ENCODE peak calls at places on chromosomes 11 and 22, in seven cellular contexts. One of them, this sample, is unnamed.

GRCh38 chr11:17384002-17384511 is 4.4 kb downstream of the KCNJ11 start:
- DNase-seq in NCI-H187: peak; percentile 51
- DNase-seq in activated CD4-positive, alpha-beta T cell treated with anti-CD3 and anti-CD28 coated beads for 1 hour: peak; percentile 66
- DNase-seq in hepatocyte: peak; percentile 90
- DNase-seq in endothelial cell: peak; percentile 86
- DNase-seq in H54: no peak
- DNase-seq in left kidney: peak; percentile 96
- DNase-seq in this sample: peak; percentile 48

GRCh38 chr11:118998388-118998717 is 415 bp downstream of the CENATAC start:
- DNase-seq in endothelial cell: no peak
- DNase-seq in hepatocyte: no peak
- DNase-seq in left kidney: no peak
- DNase-seq in activated CD4-positive, alpha-beta T cell treated with anti-CD3 and anti-CD28 coated beads for 1 hour: no peak
- DNase-seq in NCI-H187: no peak
- DNase-seq in H54: no peak
- DNase-seq in this sample: no peak

GRCh38 chr11:105153392-105153791 is 13.8 kb upstream of the CARD18 start:
- DNase-seq in activated CD4-positive, alpha-beta T cell treated with anti-CD3 and anti-CD28 coated beads for 1 hour: no peak
- DNase-seq in endothelial cell: no peak
- DNase-seq in left kidney: no peak
- DNase-seq in hepatocyte: no peak
- DNase-seq in H54: no peak
- DNase-seq in NCI-H187: no peak
- DNase-seq in this sample: no peak

GRCh38 chr11:93743316-93743715 is 1.8 kb downstream of the C11orf54 start:
- DNase-seq in hepatocyte: no peak
- DNase-seq in activated CD4-positive, alpha-beta T cell treated with anti-CD3 and anti-CD28 coated beads for 1 hour: no peak
- DNase-seq in NCI-H187: no peak
- DNase-seq in H54: no peak
- DNase-seq in endothelial cell: no peak
- DNase-seq in left kidney: no peak
- DNase-seq in this sample: no peak

GRCh38 chr11:61103851-61104423 is 1.6 kb downstream of the CD5 start:
- DNase-seq in activated CD4-positive, alpha-beta T cell treated with anti-CD3 and anti-CD28 coated beads for 1 hour: no peak
- DNase-seq in NCI-H187: no peak
- DNase-seq in hepatocyte: no peak
- DNase-seq in endothelial cell: no peak
- DNase-seq in left kidney: no peak
- DNase-seq in H54: no peak
- DNase-seq in this sample: no peak

GRCh38 chr11:118274184-118274583 is 10.1 kb upstream of the MPZL2 start:
- DNase-seq in NCI-H187: no peak
- DNase-seq in activated CD4-positive, alpha-beta T cell treated with anti-CD3 and anti-CD28 coated beads for 1 hour: no peak
- DNase-seq in H54: no peak
- DNase-seq in endothelial cell: no peak
- DNase-seq in hepatocyte: no peak
- DNase-seq in left kidney: no peak
- DNase-seq in this sample: peak; percentile 3

GRCh38 chr11:109378049-109378448 is 43.9 kb upstream of the C11orf87 start:
- DNase-seq in hepatocyte: no peak
- DNase-seq in H54: no peak
- DNase-seq in NCI-H187: no peak
- DNase-seq in endothelial cell: no peak
- DNase-seq in left kidney: peak; percentile 21
- DNase-seq in activated CD4-positive, alpha-beta T cell treated with anti-CD3 and anti-CD28 coated beads for 1 hour: no peak
- DNase-seq in this sample: no peak

GRCh38 chr11:13225058-13226001 is 52.3 kb upstream of the BMAL1 start:
- DNase-seq in hepatocyte: no peak
- DNase-seq in activated CD4-positive, alpha-beta T cell treated with anti-CD3 and anti-CD28 coated beads for 1 hour: no peak
- DNase-seq in endothelial cell: no peak
- DNase-seq in H54: no peak
- DNase-seq in left kidney: peak; percentile 84
- DNase-seq in NCI-H187: no peak
- DNase-seq in this sample: no peak

GRCh38 chr11:47269829-47270305 is at the start of gene MADD:
- DNase-seq in hepatocyte: peak; percentile 95
- DNase-seq in activated CD4-positive, alpha-beta T cell treated with anti-CD3 and anti-CD28 coated beads for 1 hour: peak; percentile 90
- DNase-seq in endothelial cell: peak; percentile 77
- DNase-seq in H54: peak; percentile 97
- DNase-seq in left kidney: peak; percentile 91
- DNase-seq in NCI-H187: peak; percentile 97
- DNase-seq in this sample: peak; percentile 52

GRCh38 chr11:2512431-2513407 is 67.9 kb downstream of the KCNQ1 start:
- DNase-seq in H54: no peak
- DNase-seq in hepatocyte: peak; percentile 56
- DNase-seq in activated CD4-positive, alpha-beta T cell treated with anti-CD3 and anti-CD28 coated beads for 1 hour: peak; percentile 5
- DNase-seq in endothelial cell: no peak
- DNase-seq in left kidney: no peak
- DNase-seq in NCI-H187: no peak
- DNase-seq in this sample: no peak

GRCh38 chr22:21042978-21043855 is 2.5 kb upstream of the LRRC74B start:
- DNase-seq in activated CD4-positive, alpha-beta T cell treated with anti-CD3 and anti-CD28 coated beads for 1 hour: no peak
- DNase-seq in NCI-H187: no peak
- DNase-seq in H54: no peak
- DNase-seq in left kidney: no peak
- DNase-seq in endothelial cell: no peak
- DNase-seq in hepatocyte: no peak
- DNase-seq in this sample: no peak

GRCh38 chr22:28903080-28903479 is 19.7 kb downstream of the ZNRF3 start:
- DNase-seq in left kidney: peak; percentile 64
- DNase-seq in hepatocyte: no peak
- DNase-seq in H54: no peak
- DNase-seq in NCI-H187: no peak
- DNase-seq in endothelial cell: no peak
- DNase-seq in activated CD4-positive, alpha-beta T cell treated with anti-CD3 and anti-CD28 coated beads for 1 hour: no peak
- DNase-seq in this sample: no peak

GRCh38 chr11:27868226-27868625 is 168.0 kb upstream of the BDNF start:
- DNase-seq in activated CD4-positive, alpha-beta T cell treated with anti-CD3 and anti-CD28 coated beads for 1 hour: no peak
- DNase-seq in NCI-H187: no peak
- DNase-seq in left kidney: no peak
- DNase-seq in H54: no peak
- DNase-seq in hepatocyte: no peak
- DNase-seq in endothelial cell: no peak
- DNase-seq in this sample: no peak

GRCh38 chr11:124846058-124846719 is 19.0 kb upstream of the ROBO3 start:
- DNase-seq in H54: no peak
- DNase-seq in endothelial cell: no peak
- DNase-seq in NCI-H187: no peak
- DNase-seq in activated CD4-positive, alpha-beta T cell treated with anti-CD3 and anti-CD28 coated beads for 1 hour: no peak
- DNase-seq in hepatocyte: no peak
- DNase-seq in left kidney: no peak
- DNase-seq in this sample: no peak

GRCh38 chr11:65946655-65947054 is 1.4 kb downstream of the TSGA10IP start:
- DNase-seq in left kidney: no peak
- DNase-seq in activated CD4-positive, alpha-beta T cell treated with anti-CD3 and anti-CD28 coated beads for 1 hour: no peak
- DNase-seq in NCI-H187: no peak
- DNase-seq in endothelial cell: no peak
- DNase-seq in H54: no peak
- DNase-seq in hepatocyte: no peak
- DNase-seq in this sample: no peak

GRCh38 chr22:47093720-47094119 is 331.3 kb downstream of the TBC1D22A start:
- DNase-seq in endothelial cell: no peak
- DNase-seq in H54: no peak
- DNase-seq in NCI-H187: no peak
- DNase-seq in hepatocyte: no peak
- DNase-seq in activated CD4-positive, alpha-beta T cell treated with anti-CD3 and anti-CD28 coated beads for 1 hour: no peak
- DNase-seq in left kidney: no peak
- DNase-seq in this sample: no peak

GRCh38 chr11:63867511-63867910 is 28.6 kb downstream of the MARK2 start:
- DNase-seq in H54: no peak
- DNase-seq in left kidney: no peak
- DNase-seq in NCI-H187: no peak
- DNase-seq in activated CD4-positive, alpha-beta T cell treated with anti-CD3 and anti-CD28 coated beads for 1 hour: no peak
- DNase-seq in hepatocyte: no peak
- DNase-seq in endothelial cell: no peak
- DNase-seq in this sample: no peak

GRCh38 chr11:95563173-95563572 is 226.4 kb downstream of the FAM76B start:
- DNase-seq in endothelial cell: no peak
- DNase-seq in H54: no peak
- DNase-seq in left kidney: no peak
- DNase-seq in hepatocyte: no peak
- DNase-seq in NCI-H187: no peak
- DNase-seq in activated CD4-positive, alpha-beta T cell treated with anti-CD3 and anti-CD28 coated beads for 1 hour: no peak
- DNase-seq in this sample: peak; percentile 23

GRCh38 chr11:132980721-132981120 is 551.6 kb downstream of the OPCML start:
- DNase-seq in hepatocyte: peak; percentile 52
- DNase-seq in H54: no peak
- DNase-seq in endothelial cell: no peak
- DNase-seq in left kidney: no peak
- DNase-seq in activated CD4-positive, alpha-beta T cell treated with anti-CD3 and anti-CD28 coated beads for 1 hour: no peak
- DNase-seq in NCI-H187: no peak
- DNase-seq in this sample: no peak

GRCh38 chr11:118649941-118650340 is 29.5 kb downstream of the TREH start:
- DNase-seq in endothelial cell: no peak
- DNase-seq in H54: no peak
- DNase-seq in activated CD4-positive, alpha-beta T cell treated with anti-CD3 and anti-CD28 coated beads for 1 hour: no peak
- DNase-seq in left kidney: no peak
- DNase-seq in hepatocyte: peak; percentile 49
- DNase-seq in NCI-H187: no peak
- DNase-seq in this sample: no peak

GRCh38 chr22:48758021-48758561 is 1069.6 kb downstream of the BRD1 start:
- DNase-seq in H54: no peak
- DNase-seq in activated CD4-positive, alpha-beta T cell treated with anti-CD3 and anti-CD28 coated beads for 1 hour: peak; percentile 5
- DNase-seq in hepatocyte: peak; percentile 73
- DNase-seq in endothelial cell: peak; percentile 1
- DNase-seq in left kidney: peak; percentile 74
- DNase-seq in NCI-H187: peak; percentile 11
- DNase-seq in this sample: no peak

GRCh38 chr22:17648564-17648963 is 10.0 kb downstream of the BCL2L13 start:
- DNase-seq in left kidney: no peak
- DNase-seq in endothelial cell: no peak
- DNase-seq in activated CD4-positive, alpha-beta T cell treated with anti-CD3 and anti-CD28 coated beads for 1 hour: no peak
- DNase-seq in H54: no peak
- DNase-seq in hepatocyte: no peak
- DNase-seq in NCI-H187: no peak
- DNase-seq in this sample: no peak

GRCh38 chr11:125720781-125721180 is 25.3 kb upstream of the PATE1 start:
- DNase-seq in left kidney: no peak
- DNase-seq in NCI-H187: no peak
- DNase-seq in H54: no peak
- DNase-seq in activated CD4-positive, alpha-beta T cell treated with anti-CD3 and anti-CD28 coated beads for 1 hour: no peak
- DNase-seq in hepatocyte: no peak
- DNase-seq in endothelial cell: no peak
- DNase-seq in this sample: peak; percentile 1

GRCh38 chr11:66418168-66418985 is 2.5 kb upstream of the NPAS4 start:
- DNase-seq in hepatocyte: peak; percentile 87
- DNase-seq in H54: peak; percentile 96
- DNase-seq in NCI-H187: no peak
- DNase-seq in activated CD4-positive, alpha-beta T cell treated with anti-CD3 and anti-CD28 coated beads for 1 hour: peak; percentile 20
- DNase-seq in left kidney: peak; percentile 93
- DNase-seq in endothelial cell: peak; percentile 76
- DNase-seq in this sample: peak; percentile 94

GRCh38 chr11:120135838-120136237 is 2.1 kb downstream of the TRIM29 start:
- DNase-seq in H54: no peak
- DNase-seq in left kidney: no peak
- DNase-seq in activated CD4-positive, alpha-beta T cell treated with anti-CD3 and anti-CD28 coated beads for 1 hour: no peak
- DNase-seq in endothelial cell: no peak
- DNase-seq in NCI-H187: no peak
- DNase-seq in hepatocyte: no peak
- DNase-seq in this sample: no peak

GRCh38 chr22:29587938-29588699 is 7.2 kb upstream of the NIPSNAP1 start:
- DNase-seq in left kidney: no peak
- DNase-seq in activated CD4-positive, alpha-beta T cell treated with anti-CD3 and anti-CD28 coated beads for 1 hour: no peak
- DNase-seq in hepatocyte: no peak
- DNase-seq in endothelial cell: no peak
- DNase-seq in NCI-H187: no peak
- DNase-seq in H54: peak; percentile 47
- DNase-seq in this sample: peak; percentile 89

GRCh38 chr11:19577849-19578619 is 134.6 kb upstream of the NAV2 start:
- DNase-seq in H54: no peak
- DNase-seq in endothelial cell: no peak
- DNase-seq in left kidney: peak; percentile 47
- DNase-seq in activated CD4-positive, alpha-beta T cell treated with anti-CD3 and anti-CD28 coated beads for 1 hour: no peak
- DNase-seq in hepatocyte: peak; percentile 72
- DNase-seq in NCI-H187: no peak
- DNase-seq in this sample: peak; percentile 67

GRCh38 chr11:61912991-61913698 is 4.2 kb downstream of the RAB3IL1 start:
- DNase-seq in endothelial cell: peak; percentile 2
- DNase-seq in H54: no peak
- DNase-seq in activated CD4-positive, alpha-beta T cell treated with anti-CD3 and anti-CD28 coated beads for 1 hour: no peak
- DNase-seq in left kidney: no peak
- DNase-seq in NCI-H187: no peak
- DNase-seq in hepatocyte: no peak
- DNase-seq in this sample: no peak

GRCh38 chr22:35155403-35156025 is 89.6 kb downstream of the ISX start:
- DNase-seq in NCI-H187: no peak
- DNase-seq in hepatocyte: no peak
- DNase-seq in activated CD4-positive, alpha-beta T cell treated with anti-CD3 and anti-CD28 coated beads for 1 hour: no peak
- DNase-seq in endothelial cell: no peak
- DNase-seq in H54: no peak
- DNase-seq in left kidney: no peak
- DNase-seq in this sample: no peak

GRCh38 chr22:19046719-19047609 is 75.2 kb downstream of the DGCR2 start:
- DNase-seq in left kidney: no peak
- DNase-seq in endothelial cell: no peak
- DNase-seq in activated CD4-positive, alpha-beta T cell treated with anti-CD3 and anti-CD28 coated beads for 1 hour: no peak
- DNase-seq in H54: no peak
- DNase-seq in hepatocyte: no peak
- DNase-seq in NCI-H187: no peak
- DNase-seq in this sample: no peak

This sample was measured in astrocyte.